ENCODE peak calls at places on chromosome 20, in seven cellular contexts. C is epithelial cell of esophagus, H is lung microvascular endothelial cell, Y is endodermal cell, U is GOT3, Q is HT-29, F is mucosa of gallbladder. L is an unnamed sample.
A peak's percentile ranks its signal among the peaks of the same experiment; 100 is the strongest.

GRCh38 chr20:63238491-63239126 is 2.9 kb downstream of the BIRC7 start:
- DNase-seq in C (no peak), H (peak; percentile 13), Y (no peak), U (no peak), Q (peak; percentile 30), F (no peak), L (no peak)

GRCh38 chr20:38165966-38166706 is 1.1 kb upstream of the TGM2 start:
- DNase-seq in C (peak; percentile 72), H (peak; percentile 37), Y (no peak), U (no peak), Q (no peak), F (no peak), L (no peak)

GRCh38 chr20:59020938-59021551 is 1.8 kb downstream of the TUBB1 start:
- DNase-seq in C (peak; percentile 90), H (peak; percentile 60), Y (no peak), U (no peak), Q (no peak), F (no peak), L (peak; percentile 73)

GRCh38 chr20:53133628-53134027 is 161.5 kb downstream of the TSHZ2 start:
- DNase-seq in C (no peak), H (no peak), Y (no peak), U (no peak), Q (no peak), F (no peak), L (no peak)

GRCh38 chr20:32969356-32970114 is 34.7 kb downstream of the SUN5 start:
- DNase-seq in C (no peak), H (no peak), Y (peak; percentile 44), U (no peak), Q (no peak), F (peak; percentile 8), L (no peak)

GRCh38 chr20:57780398-57780797 is 70.6 kb upstream of the PMEPA1 start:
- DNase-seq in C (no peak), H (no peak), Y (peak; percentile 30), U (no peak), Q (no peak), F (no peak), L (no peak)

GRCh38 chr20:8260837-8261241 is 128.8 kb downstream of the PLCB1 start:
- DNase-seq in C (no peak), H (no peak), Y (no peak), U (no peak), Q (no peak), F (no peak), L (no peak)

GRCh38 chr20:3901028-3901746 is 12.0 kb downstream of the PANK2 start:
- DNase-seq in C (no peak), H (peak; percentile 20), Y (no peak), U (no peak), Q (no peak), F (no peak), L (no peak)

GRCh38 chr20:61589055-61589385 is 337.0 kb downstream of the CDH4 start:
- DNase-seq in C (peak; percentile 36), H (peak; percentile 29), Y (no peak), U (no peak), Q (no peak), F (no peak), L (peak; percentile 10)

GRCh38 chr20:52047811-52048302 is 143.7 kb downstream of the ZFP64 start:
- DNase-seq in C (no peak), H (peak; percentile 7), Y (peak; percentile 66), U (no peak), Q (peak; percentile 50), F (no peak), L (no peak)

GRCh38 chr20:52888096-52888495 is 84.1 kb upstream of the TSHZ2 start:
- DNase-seq in C (peak; percentile 82), H (no peak), Y (no peak), U (no peak), Q (no peak), F (no peak), L (no peak)

GRCh38 chr20:19676202-19676601 is 81.9 kb upstream of the RIN2 start:
- DNase-seq in C (no peak), H (no peak), Y (no peak), U (no peak), Q (no peak), F (no peak), L (no peak)

GRCh38 chr20:9458075-9458818 is 56.1 kb upstream of the LAMP5 start:
- DNase-seq in C (peak; percentile 63), H (peak; percentile 10), Y (peak; percentile 76), U (no peak), Q (peak; percentile 43), F (no peak), L (peak; percentile 61)

GRCh38 chr20:61252601-61253263 is 671 bp downstream of the CDH4 start:
- DNase-seq in C (peak; percentile 44), H (no peak), Y (peak; percentile 70), U (no peak), Q (no peak), F (no peak), L (no peak)

GRCh38 chr20:50690979-50691584 is at the start of gene RIPOR3:
- DNase-seq in C (no peak), H (no peak), Y (peak; percentile 77), U (no peak), Q (no peak), F (no peak), L (no peak)

GRCh38 chr20:37745553-37745952 is 51.7 kb downstream of the CTNNBL1 start:
- DNase-seq in C (peak; percentile 35), H (peak; percentile 71), Y (peak; percentile 60), U (no peak), Q (no peak), F (no peak), L (peak; percentile 46)

GRCh38 chr20:49811825-49812462 is 684 bp upstream of the SLC9A8 start:
- DNase-seq in C (peak; percentile 37), H (peak; percentile 49), Y (peak; percentile 57), U (no peak), Q (no peak), F (no peak), L (no peak)

GRCh38 chr20:51128198-51128597 is 105.3 kb upstream of the KCNG1 start:
- DNase-seq in C (peak; percentile 91), H (peak; percentile 87), Y (no peak), U (no peak), Q (no peak), F (no peak), L (peak; percentile 95)

GRCh38 chr20:61387204-61387958 is 135.3 kb downstream of the CDH4 start:
- DNase-seq in C (peak; percentile 87), H (peak; percentile 20), Y (peak; percentile 85), U (no peak), Q (peak; percentile 12), F (no peak), L (no peak)

GRCh38 chr20:37902504-37903313 is at the start of gene VSTM2L:
- DNase-seq in C (peak; percentile 74), H (peak; percentile 53), Y (peak; percentile 72), U (peak; percentile 24), Q (no peak), F (peak; percentile 15), L (peak; percentile 72)

GRCh38 chr20:21076073-21076472 is 30.1 kb downstream of the LINC00237 start:
- DNase-seq in C (no peak), H (no peak), Y (no peak), U (no peak), Q (no peak), F (no peak), L (no peak)

GRCh38 chr20:38247166-38247509 is 13.4 kb downstream of the KIAA1755 start:
- DNase-seq in C (no peak), H (no peak), Y (no peak), U (no peak), Q (no peak), F (no peak), L (no peak)

GRCh38 chr20:64240243-64241015 is 15.1 kb upstream of the PCMTD2 start:
- DNase-seq in C (no peak), H (no peak), Y (no peak), U (no peak), Q (no peak), F (no peak), L (no peak)

GRCh38 chr20:37416202-37417145 is 70.5 kb downstream of the SRC start:
- DNase-seq in C (no peak), H (no peak), Y (peak; percentile 53), U (no peak), Q (no peak), F (no peak), L (no peak)

GRCh38 chr20:62405108-62405980 is 1.7 kb downstream of the CABLES2 start:
- DNase-seq in C (peak; percentile 44), H (peak; percentile 58), Y (peak; percentile 83), U (no peak), Q (peak; percentile 56), F (no peak), L (peak; percentile 41)

GRCh38 chr20:44973053-44973452 is 6.7 kb downstream of the STK4 start:
- DNase-seq in C (peak; percentile 35), H (peak; percentile 51), Y (no peak), U (no peak), Q (no peak), F (no peak), L (peak; percentile 80)

GRCh38 chr20:23533161-23533560 is 35.1 kb downstream of the CST9L start:
- DNase-seq in C (no peak), H (no peak), Y (peak; percentile 71), U (no peak), Q (no peak), F (no peak), L (no peak)

GRCh38 chr20:52049001-52049731 is 142.4 kb downstream of the ZFP64 start:
- DNase-seq in C (no peak), H (no peak), Y (peak; percentile 85), U (no peak), Q (peak; percentile 34), F (no peak), L (no peak)

GRCh38 chr20:36092424-36093024 is 62.0 kb upstream of the EPB41L1 start:
- DNase-seq in C (peak; percentile 35), H (peak; percentile 40), Y (peak; percentile 79), U (no peak), Q (peak; percentile 61), F (no peak), L (peak; percentile 25)

GRCh38 chr20:8007490-8007889 is 12.1 kb downstream of the TMX4 start:
- DNase-seq in C (no peak), H (no peak), Y (no peak), U (no peak), Q (no peak), F (no peak), L (no peak)

GRCh38 chr20:49320460-49320859 is 42.6 kb upstream of the ZNFX1 start:
- DNase-seq in C (peak; percentile 58), H (peak; percentile 49), Y (peak; percentile 91), U (no peak), Q (peak; percentile 91), F (no peak), L (peak; percentile 72)

L was measured in PC-3.